ENCODE peak calls at places on chromosomes 1 and 21, in ten cellular contexts. I is uterus; U is BE2C; Q is CD4-positive, CD25-positive, alpha-beta regulatory T cell; S is psoas muscle; C is endothelial cell of umbilical vein; M is CD8-positive, alpha-beta T cell; X is dorsolateral prefrontal cortex; F is RWPE2; V is GM23338. H is an unnamed sample.

GRCh38 chr1:160429702-160430535 is 29.6 kb downstream of the VANGL2 start:
- DNase-seq in I (no peak), U (no peak), Q (no peak), S (no peak), C (no peak), M (no peak), X (no peak), F (no peak), V (no peak), H (no peak)

GRCh38 chr1:73736125-73736524 is 461.9 kb downstream of the LRRIQ3 start:
- DNase-seq in I (no peak), U (no peak), Q (no peak), S (no peak), C (no peak), M (no peak), X (no peak), F (no peak), V (no peak), H (no peak)

GRCh38 chr1:112855152-112855836 is 100.7 kb downstream of the SLC16A1 start:
- DNase-seq in I (no peak), U (no peak), Q (no peak), S (no peak), C (no peak), M (no peak), X (no peak), F (no peak), V (no peak), H (no peak)

GRCh38 chr1:155892801-155893200 is 18.3 kb downstream of the RIT1 start:
- DNase-seq in I (no peak), U (no peak), Q (no peak), S (no peak), C (peak), M (no peak), X (no peak), F (no peak), V (no peak), H (no peak)

GRCh38 chr1:119481951-119482350 is 25.1 kb upstream of the HSD3B1 start:
- DNase-seq in I (no peak), U (no peak), Q (no peak), S (no peak), C (no peak), M (no peak), X (no peak), F (no peak), V (no peak), H (no peak)

GRCh38 chr21:46142581-46143473 is 12.6 kb downstream of the FTCD start:
- DNase-seq in I (peak), U (peak), Q (no peak), S (peak), C (no peak), M (peak), X (no peak), F (no peak), V (no peak), H (no peak)

GRCh38 chr1:53114581-53115400 is 27.6 kb downstream of the SLC1A7 start:
- DNase-seq in I (no peak), U (no peak), Q (no peak), S (no peak), C (no peak), M (no peak), X (no peak), F (no peak), V (no peak), H (peak)

GRCh38 chr1:238485062-238485905 is 594.6 kb upstream of the ZP4 start:
- DNase-seq in I (peak), U (peak), Q (no peak), S (no peak), C (no peak), M (no peak), X (no peak), F (no peak), V (peak), H (peak)

GRCh38 chr1:40232444-40232843 is 15.3 kb upstream of the TMCO2 start:
- DNase-seq in I (no peak), U (peak), Q (peak), S (no peak), C (no peak), M (peak), X (no peak), F (no peak), V (no peak), H (no peak)

GRCh38 chr21:33974513-33975468 is 59.2 kb upstream of the ATP5PO start:
- DNase-seq in I (no peak), U (no peak), Q (no peak), S (no peak), C (no peak), M (no peak), X (no peak), F (no peak), V (no peak), H (no peak)

GRCh38 chr1:45299981-45300668 is 26.6 kb upstream of the HPDL start:
- DNase-seq in I (peak), U (peak), Q (no peak), S (no peak), C (peak), M (peak), X (peak), F (no peak), V (peak), H (no peak)

GRCh38 chr21:35924714-35925301 is 135.5 kb downstream of the SETD4 start:
- DNase-seq in I (no peak), U (no peak), Q (no peak), S (peak), C (peak), M (no peak), X (no peak), F (no peak), V (no peak), H (no peak)

GRCh38 chr1:25255711-25256577 is 8.7 kb upstream of the RSRP1 start:
- DNase-seq in I (no peak), U (no peak), Q (no peak), S (no peak), C (no peak), M (no peak), X (no peak), F (no peak), V (no peak), H (no peak)

GRCh38 chr1:237429252-237429651 is 387.3 kb downstream of the RYR2 start:
- DNase-seq in I (no peak), U (no peak), Q (no peak), S (no peak), C (no peak), M (no peak), X (no peak), F (no peak), V (no peak), H (no peak)

GRCh38 chr1:235892734-235893413 is 26.2 kb upstream of the LYST start:
- DNase-seq in I (no peak), U (no peak), Q (no peak), S (no peak), C (no peak), M (no peak), X (no peak), F (no peak), V (no peak), H (no peak)

GRCh38 chr1:214638997-214639396 is 36.0 kb downstream of the CENPF start:
- DNase-seq in I (no peak), U (no peak), Q (no peak), S (no peak), C (no peak), M (no peak), X (no peak), F (no peak), V (no peak), H (no peak)

GRCh38 chr21:36263797-36264196 is 56.2 kb upstream of the MORC3 start:
- DNase-seq in I (no peak), U (no peak), Q (no peak), S (no peak), C (no peak), M (no peak), X (no peak), F (no peak), V (no peak), H (no peak)

GRCh38 chr1:212743901-212744475 is 44.3 kb upstream of the BATF3 start:
- DNase-seq in I (no peak), U (no peak), Q (no peak), S (no peak), C (no peak), M (peak), X (no peak), F (no peak), V (no peak), H (no peak)

GRCh38 chr1:70140894-70141293 is 64.5 kb downstream of the LRRC40 start:
- DNase-seq in I (no peak), U (no peak), Q (no peak), S (no peak), C (no peak), M (no peak), X (no peak), F (no peak), V (peak), H (no peak)

GRCh38 chr1:29811727-29812396 is 575.5 kb downstream of the PTPRU start:
- DNase-seq in I (no peak), U (no peak), Q (no peak), S (no peak), C (no peak), M (no peak), X (no peak), F (no peak), V (no peak), H (peak)

GRCh38 chr21:46295177-46295711 is 9.1 kb downstream of the YBEY start:
- DNase-seq in I (no peak), U (peak), Q (no peak), S (peak), C (no peak), M (no peak), X (no peak), F (no peak), V (peak), H (no peak)

GRCh38 chr1:211606914-211607751 is 28.2 kb upstream of the SLC30A1 start:
- DNase-seq in I (no peak), U (no peak), Q (no peak), S (no peak), C (no peak), M (no peak), X (no peak), F (no peak), V (no peak), H (no peak)

DNA sequence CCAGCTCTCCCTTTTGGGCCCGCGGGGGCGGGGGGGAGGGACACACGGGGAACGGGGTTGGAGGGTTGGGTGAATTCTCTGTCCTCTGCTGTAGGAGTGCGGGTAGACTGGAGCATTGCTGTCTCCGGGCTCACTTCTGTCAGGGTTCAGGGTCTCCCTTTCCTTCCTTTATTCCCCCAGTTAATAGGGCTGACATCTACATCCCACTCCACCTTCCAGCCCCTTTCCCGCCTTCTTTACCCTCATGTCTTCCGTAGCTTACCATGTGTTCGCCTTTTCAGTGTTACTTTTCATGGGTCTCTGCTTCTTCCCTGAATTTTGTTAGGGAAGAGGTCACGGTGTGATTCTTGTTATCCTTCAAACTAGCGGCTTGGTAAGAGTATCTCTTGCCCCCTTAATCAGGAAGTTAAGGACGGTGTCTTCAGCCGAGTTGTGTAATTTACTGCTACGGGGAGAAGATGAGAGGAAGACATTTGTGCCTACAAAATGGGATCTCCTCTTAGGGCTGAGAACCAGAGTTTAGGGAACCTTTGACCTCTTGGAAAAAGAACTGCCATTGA is 903 bp downstream of the RAP1A start:
- DNase-seq in I (no peak), U (no peak), Q (no peak), S (no peak), C (peak), M (no peak), X (no peak), F (no peak), V (peak), H (no peak)
- H3K4me3 ChIP-seq in I (peak), U (peak), Q (peak), S (peak), C (peak), M (peak), X (peak), F (peak), V (peak), H (peak)

GRCh38 chr1:159307338-159307737 is 5.2 kb downstream of the FCER1A start:
- DNase-seq in I (no peak), U (no peak), Q (no peak), S (no peak), C (no peak), M (no peak), X (no peak), F (no peak), V (peak), H (no peak)
- H3K4me3 ChIP-seq in I (no peak), U (no peak), Q (no peak), S (no peak), C (no peak), M (no peak), X (no peak), F (no peak), V (no peak), H (no peak)

DNA sequence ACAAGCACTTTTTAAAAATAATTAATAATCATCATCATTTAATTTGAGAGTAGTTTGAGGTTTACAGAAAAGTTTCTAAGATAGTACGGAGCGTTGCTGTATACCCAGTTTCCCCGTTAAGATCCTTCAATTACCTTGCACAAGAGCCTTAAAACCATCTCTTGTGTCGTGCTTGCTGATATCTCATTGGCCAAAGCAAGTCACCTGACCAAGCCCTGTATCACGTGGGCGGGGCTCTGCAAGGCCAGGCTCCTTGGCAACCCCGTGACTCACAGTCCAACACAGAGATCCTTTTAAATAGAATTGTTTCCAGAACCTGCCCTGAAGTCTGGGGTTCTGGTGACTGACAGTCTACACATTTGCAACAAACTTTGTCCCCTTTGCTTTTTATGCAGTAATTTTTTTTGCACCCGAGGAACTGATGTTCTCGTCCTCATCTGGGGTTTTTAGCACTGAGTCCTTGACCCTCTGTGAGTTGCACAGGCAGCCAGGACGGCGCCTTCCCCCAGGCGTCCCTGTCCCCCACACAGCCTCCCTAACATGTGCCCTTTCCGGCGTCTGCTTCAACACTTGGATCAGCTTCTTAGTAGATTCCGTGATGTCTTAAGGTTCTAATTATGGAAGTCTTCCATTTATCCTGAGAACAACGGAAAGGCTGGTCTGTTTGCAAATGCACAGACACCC is 183.3 kb upstream of the TMEM51 start:
- DNase-seq in I (peak), U (peak), Q (no peak), S (no peak), C (peak), M (no peak), X (peak), F (no peak), V (peak), H (no peak)
- H3K4me3 ChIP-seq in I (no peak), U (no peak), Q (no peak), S (no peak), C (no peak), M (no peak), X (no peak), F (no peak), V (no peak), H (no peak)

GRCh38 chr1:9822897-9823692 is 670 bp downstream of the CLSTN1 start:
- DNase-seq in I (peak), U (no peak), Q (no peak), S (peak), C (peak), M (peak), X (no peak), F (peak), V (peak), H (no peak)

GRCh38 chr1:9822490-9822889 is 1.3 kb downstream of the CLSTN1 start:
- DNase-seq in I (no peak), U (no peak), Q (no peak), S (no peak), C (no peak), M (no peak), X (no peak), F (no peak), V (no peak), H (no peak)

GRCh38 chr1:9824702-9825089 is 931 bp upstream of the CLSTN1 start:
- DNase-seq in I (no peak), U (no peak), Q (no peak), S (no peak), C (no peak), M (no peak), X (no peak), F (no peak), V (no peak), H (no peak)

GRCh38 chr1:9823943-9824701 is at the start of gene CLSTN1:
- DNase-seq in I (peak), U (peak), Q (peak), S (peak), C (peak), M (peak), X (peak), F (peak), V (peak), H (peak)

DNA sequence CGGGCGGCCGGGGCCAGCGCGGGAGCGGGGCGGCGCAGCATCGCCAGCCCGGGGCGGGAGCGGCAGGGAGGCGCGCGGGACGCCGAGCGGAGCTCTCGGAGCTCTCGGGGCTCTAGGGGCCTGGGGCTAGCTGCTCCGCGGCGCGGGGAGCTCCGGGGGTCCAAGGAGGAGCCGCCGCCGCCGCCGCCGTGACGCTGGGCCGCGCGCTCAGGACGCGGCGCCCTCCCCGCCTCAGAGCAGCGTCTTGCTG is 147 bp downstream of the CLSTN1 start:
- DNase-seq in I (no peak), U (no peak), Q (no peak), S (no peak), C (no peak), M (no peak), X (no peak), F (no peak), V (no peak), H (no peak)
- H3K4me3 ChIP-seq in I (peak), U (peak), Q (no peak), S (peak), C (peak), M (no peak), X (peak), F (peak), V (peak), H (peak)

GRCh38 chr1:23529146-23530088 is 1.6 kb downstream of the E2F2 start:
- DNase-seq in I (no peak), U (peak), Q (no peak), S (no peak), C (no peak), M (no peak), X (no peak), F (no peak), V (no peak), H (no peak)
- H3K4me3 ChIP-seq in I (no peak), U (peak), Q (peak), S (no peak), C (no peak), M (no peak), X (no peak), F (peak), V (peak), H (no peak)

GRCh38 chr1:210413951-210414350 is 85.2 kb downstream of the HHAT start:
- DNase-seq in I (no peak), U (no peak), Q (no peak), S (no peak), C (no peak), M (no peak), X (no peak), F (no peak), V (no peak), H (no peak)
- H3K4me3 ChIP-seq in I (no peak), U (no peak), Q (no peak), S (no peak), C (no peak), M (no peak), X (no peak), F (no peak), V (no peak), H (no peak)

GRCh38 chr1:91381844-91382243 is 22.8 kb downstream of the HFM1 start:
- DNase-seq in I (no peak), U (no peak), Q (no peak), S (no peak), C (no peak), M (no peak), X (no peak), F (no peak), V (no peak), H (no peak)

DNA sequence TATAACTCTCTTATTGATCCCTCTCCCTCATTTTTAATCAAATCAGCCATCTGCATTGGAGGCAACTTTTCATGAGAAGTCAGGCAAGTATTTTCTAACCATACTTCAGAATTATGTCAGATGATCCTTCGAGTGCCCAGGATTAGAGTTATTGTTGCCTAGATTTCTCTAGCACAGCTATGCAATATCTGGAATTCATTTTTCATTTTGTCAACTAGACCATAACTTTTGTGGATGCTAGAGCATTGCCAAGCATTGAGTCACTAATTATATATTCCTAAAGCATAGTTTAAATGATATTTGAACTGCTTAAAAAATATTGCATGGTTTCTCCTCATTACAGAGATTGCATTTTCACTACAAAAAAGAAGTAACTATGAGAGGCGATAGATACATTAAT is 21.2 kb downstream of the HFM1 start:
- DNase-seq in I (no peak), U (no peak), Q (no peak), S (no peak), C (no peak), M (no peak), X (no peak), F (no peak), V (no peak), H (no peak)
- H3K4me3 ChIP-seq in I (no peak), U (no peak), Q (no peak), S (no peak), C (no peak), M (no peak), X (no peak), F (no peak), V (no peak), H (no peak)